ENCODE peak calls at places on chromosomes 5 and 9, in eight cellular contexts. O, M, B, E, X, U, C and Y are unnamed samples.

GRCh38 chr9:84207443-84208032 is 133.0 kb downstream of the SLC28A3 start:
- DNase-seq in M (peak), C (no peak), B (no peak), U (no peak), X (peak), O (no peak), E (no peak), Y (no peak)

GRCh38 chr9:17191095-17191494 is 56.3 kb downstream of the CNTLN start:
- DNase-seq in M (peak), E (no peak), X (peak), C (no peak), B (no peak), U (no peak), O (no peak), Y (no peak)

GRCh38 chr9:90502134-90502533 is 140.5 kb downstream of the DIRAS2 start:
- DNase-seq in C (peak), U (no peak), B (no peak), E (no peak), O (no peak), X (no peak), M (peak), Y (no peak)

GRCh38 chr5:994821-995220 is 13.8 kb upstream of the NKD2 start:
- DNase-seq in C (peak), O (no peak), M (no peak), U (no peak), X (no peak), B (no peak), E (no peak), Y (no peak)

GRCh38 chr5:168128556-168128955 is 162.9 kb upstream of the WWC1 start:
- DNase-seq in E (no peak), O (no peak), C (no peak), B (no peak), M (no peak), X (no peak), U (no peak), Y (no peak)

GRCh38 chr9:124215551-124215910 is 42.2 kb upstream of the NEK6 start:
- DNase-seq in O (no peak), U (no peak), E (no peak), B (no peak), M (no peak), C (no peak), X (no peak), Y (no peak)

GRCh38 chr5:139774980-139775654 is 20.5 kb upstream of the PSD2 start:
- DNase-seq in M (peak), E (peak), C (peak), B (peak), U (peak), O (no peak), X (peak), Y (no peak)

GRCh38 chr5:50767588-50767987 is 101.2 kb downstream of the PARP8 start:
- DNase-seq in X (no peak), E (no peak), C (no peak), M (no peak), U (no peak), O (peak), B (no peak), Y (no peak)

GRCh38 chr9:13144176-13144820 is 135.2 kb downstream of the MPDZ start:
- DNase-seq in U (no peak), B (no peak), X (no peak), M (no peak), O (no peak), C (no peak), E (no peak), Y (no peak)

GRCh38 chr9:89023788-89024187 is 32.5 kb downstream of the S1PR3 start:
- DNase-seq in E (no peak), X (no peak), M (no peak), U (no peak), B (no peak), O (no peak), C (no peak), Y (no peak)

GRCh38 chr5:77223653-77224052 is 13.2 kb downstream of the PDE8B start:
- DNase-seq in C (no peak), U (no peak), X (no peak), O (no peak), E (no peak), M (no peak), B (no peak), Y (no peak)